ENCODE peak calls at places on chromosome 20, in eight cellular contexts. C, A, V, T, M, D, R and Q are unnamed samples. For H3K36me3, the result is how much of the 10 kb centered on the place peaks cover.

GRCh38 chr20:60694763-60695162 is 557.3 kb upstream of the CDH4 start:
- DNase-seq in C (no peak), A (peak), V (no peak), T (no peak), M (no peak), D (no peak), R (no peak), Q (no peak)

GRCh38 chr20:54543369-54543768 is 68.0 kb downstream of the DOK5 start:
- DNase-seq in C (no peak), A (no peak), V (no peak), T (no peak), M (no peak), D (no peak), R (no peak), Q (no peak)

GRCh38 chr20:11564491-11564890 is 353.2 kb upstream of the BTBD3 start:
- DNase-seq in C (no peak), A (no peak), V (no peak), T (no peak), M (no peak), D (no peak), R (no peak), Q (no peak)

GRCh38 chr20:46998497-46999190 is 104.0 kb downstream of the EYA2 start:
- DNase-seq in C (no peak), A (no peak), V (no peak), T (no peak), M (no peak), D (no peak), R (no peak), Q (peak)

GRCh38 chr20:6142348-6142993 is 19.6 kb upstream of the FERMT1 start:
- DNase-seq in C (no peak), A (peak), V (peak), T (peak), M (no peak), D (no peak), R (peak), Q (peak)

GRCh38 chr20:57087102-57087501 is 179.3 kb downstream of the BMP7 start:
- DNase-seq in C (no peak), A (no peak), V (no peak), T (no peak), M (no peak), D (no peak), R (no peak), Q (no peak)

GRCh38 chr20:62489186-62489939 is 13.6 kb upstream of the GATA5 start:
- DNase-seq in C (no peak), A (no peak), V (no peak), T (peak), M (peak), D (no peak), R (no peak), Q (no peak)

GRCh38 chr20:16947346-16947943 is 199.3 kb downstream of the OTOR start:
- DNase-seq in C (no peak), A (no peak), V (no peak), T (no peak), M (no peak), D (no peak), R (no peak), Q (no peak)

GRCh38 chr20:63025534-63026331 is 19.0 kb upstream of the BHLHE23 start:
- DNase-seq in C (peak), A (no peak), V (peak), T (no peak), M (peak), D (no peak), R (no peak), Q (peak)

GRCh38 chr20:1830240-1830639 is 65.0 kb upstream of the SIRPA start:
- DNase-seq in C (no peak), A (peak), V (peak), T (peak), M (no peak), D (peak), R (no peak), Q (peak)

GRCh38 chr20:52761867-52762266 is 210.3 kb upstream of the TSHZ2 start:
- DNase-seq in C (no peak), A (no peak), V (no peak), T (no peak), M (no peak), D (no peak), R (no peak), Q (no peak)

GRCh38 chr20:46592580-46593362 is 42.3 kb upstream of the OCSTAMP start:
- DNase-seq in C (no peak), A (no peak), V (no peak), T (no peak), M (no peak), D (no peak), R (no peak), Q (no peak)

GRCh38 chr20:11890331-11891080 is 27.2 kb upstream of the BTBD3 start:
- DNase-seq in C (peak), A (peak), V (peak), T (peak), M (peak), D (peak), R (peak), Q (peak)

GRCh38 chr20:53055668-53056067 is 83.5 kb downstream of the TSHZ2 start:
- DNase-seq in C (no peak), A (no peak), V (no peak), T (no peak), M (no peak), D (no peak), R (no peak), Q (no peak)

GRCh38 chr20:62876826-62877728 is 15.5 kb upstream of the TCFL5 start:
- DNase-seq in C (no peak), A (peak), V (no peak), T (peak), M (no peak), D (peak), R (peak), Q (peak)

DNA sequence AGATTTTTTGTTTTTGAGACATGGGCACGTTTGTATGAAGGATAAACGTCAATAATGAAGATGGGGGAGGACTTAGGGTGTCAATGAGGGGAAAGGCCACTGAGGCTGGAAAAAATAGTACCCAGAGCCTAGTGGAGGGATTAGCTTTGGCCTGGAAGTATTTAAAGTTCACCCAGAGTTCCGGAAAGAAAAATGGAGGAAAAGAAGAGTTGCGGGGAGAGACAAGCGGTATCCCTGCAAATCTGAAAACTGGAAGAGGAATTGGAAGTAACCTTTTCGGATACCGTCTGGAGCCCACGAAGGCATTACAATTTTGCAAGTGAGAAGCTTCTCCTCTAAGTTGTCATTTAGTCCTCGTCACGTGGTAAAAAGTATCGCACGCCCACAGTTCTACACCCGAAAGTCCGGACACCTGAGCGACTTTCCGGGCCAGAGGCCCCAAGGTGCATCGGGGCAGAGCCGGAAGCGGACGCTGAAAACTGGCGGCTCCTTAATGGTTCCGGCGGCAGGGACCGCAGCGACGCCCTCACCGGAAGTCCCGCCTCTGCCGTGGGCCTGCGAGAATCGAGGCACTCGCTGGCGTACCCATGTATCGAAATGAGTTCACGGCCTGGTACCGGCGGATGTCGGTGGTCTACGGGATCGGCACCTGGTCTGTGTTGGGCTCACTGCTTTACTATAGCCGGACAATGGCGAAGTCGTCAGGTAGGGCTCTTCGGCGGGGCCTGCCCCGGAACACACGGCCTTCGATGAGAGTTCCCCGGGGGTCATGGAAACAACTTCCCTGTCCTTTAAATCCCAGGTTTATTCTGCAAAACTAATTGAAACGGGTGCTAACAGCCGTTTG is at the start of gene SMIM26:
- DNase-seq in C (peak), A (peak), V (peak), T (peak), M (peak), D (peak), R (peak), Q (peak)
- TF ChIP-seq CTCF in C (no peak), A (no peak), V (no peak), T (no peak), M (no peak), D (no peak), R (no peak), Q (no peak)

GRCh38 chr20:49948178-49948577 is 12.0 kb downstream of the RNF114 start:
- DNase-seq in C (no peak), A (no peak), V (no peak), T (no peak), M (no peak), D (no peak), R (no peak), Q (no peak)
- H3K36me3 ChIP-seq in C (half or more), A (under half), V (half or more), T (half or more), M (half or more), D (under half), R (under half), Q (half or more)

GRCh38 chr20:33299111-33299603 is 16.1 kb downstream of the BPIFB1 start:
- DNase-seq in C (peak), A (peak), V (peak), T (peak), M (peak), D (peak), R (peak), Q (peak)
- TF ChIP-seq CTCF in C (peak), A (peak), V (peak), T (peak), M (peak), D (peak), R (peak), Q (peak)

GRCh38 chr20:35541783-35542662 is at the start of gene ERGIC3:
- DNase-seq in C (peak), A (peak), V (peak), T (peak), M (peak), D (peak), R (peak), Q (peak)
- H3K36me3 ChIP-seq in C (under half), A (under half), V (under half), T (under half), M (under half), D (under half), R (under half), Q (under half)

GRCh38 chr20:51562027-51562333 is 19.5 kb upstream of the NFATC2 start:
- DNase-seq in C (no peak), A (peak), V (peak), T (no peak), M (no peak), D (no peak), R (peak), Q (no peak)

GRCh38 chr20:51560550-51561307 is 18.2 kb upstream of the NFATC2 start:
- DNase-seq in C (no peak), A (no peak), V (no peak), T (no peak), M (no peak), D (no peak), R (no peak), Q (no peak)

GRCh38 chr20:51563597-51564332 is 21.2 kb upstream of the NFATC2 start:
- DNase-seq in C (peak), A (peak), V (peak), T (peak), M (peak), D (peak), R (peak), Q (peak)

GRCh38 chr20:51563141-51563596 is 20.6 kb upstream of the NFATC2 start:
- DNase-seq in C (no peak), A (no peak), V (no peak), T (no peak), M (no peak), D (no peak), R (no peak), Q (no peak)

DNA sequence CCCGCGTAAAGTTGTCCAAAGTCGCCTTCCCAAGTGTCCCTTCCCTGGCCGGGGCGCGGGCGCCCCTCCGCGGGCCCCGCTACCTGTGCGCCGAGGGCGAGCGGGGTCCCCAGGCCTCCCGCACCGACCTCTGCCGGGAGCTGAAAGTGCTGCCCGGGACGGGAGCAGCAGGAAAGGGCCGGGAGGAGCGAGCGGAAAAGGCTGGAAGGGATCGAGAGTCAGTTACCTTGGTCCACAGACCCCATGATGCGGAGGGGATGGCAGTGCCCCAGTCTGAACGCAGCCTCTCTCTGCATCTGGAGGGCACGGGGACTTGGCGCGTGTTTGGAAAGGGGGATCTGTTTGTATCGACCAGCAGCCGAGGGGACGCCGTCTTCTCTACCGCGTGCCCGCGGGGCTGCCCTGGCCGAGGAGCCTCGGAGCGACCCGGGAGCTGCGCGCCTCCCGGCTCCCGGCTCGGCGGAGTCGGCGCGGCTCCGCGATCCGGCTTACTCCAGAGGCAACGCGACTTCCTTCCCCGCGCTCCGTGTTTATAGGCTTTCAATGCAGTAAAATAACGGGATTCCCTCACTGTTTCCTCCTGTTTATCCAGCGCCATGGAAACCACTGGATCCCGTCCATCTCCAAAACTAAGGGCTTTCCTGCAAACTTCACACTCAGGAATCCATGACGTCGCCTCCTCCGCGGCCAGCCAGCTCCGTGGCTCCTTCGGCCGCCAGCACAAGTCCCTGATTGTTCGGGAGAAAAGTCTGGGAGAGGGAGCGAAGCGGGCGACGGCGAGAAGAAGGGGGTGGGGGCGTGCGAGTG is 20.0 kb upstream of the NFATC2 start:
- DNase-seq in C (peak), A (peak), V (peak), T (peak), M (peak), D (peak), R (peak), Q (peak)
- TF ChIP-seq CTCF in C (peak), A (no peak), V (peak), T (no peak), M (no peak), D (no peak), R (no peak), Q (peak)

GRCh38 chr20:25439328-25439727 is 31.9 kb downstream of the GINS1 start:
- DNase-seq in C (no peak), A (no peak), V (no peak), T (no peak), M (no peak), D (no peak), R (no peak), Q (no peak)
- H3K36me3 ChIP-seq in C (under half), A (under half), V (under half), T (under half), M (under half), D (under half), R (under half), Q (under half)

GRCh38 chr20:8664778-8665177 is 404.1 kb upstream of the PLCB4 start:
- DNase-seq in C (no peak), A (no peak), V (no peak), T (no peak), M (no peak), D (no peak), R (no peak), Q (no peak)
- TF ChIP-seq CTCF in C (no peak), A (no peak), V (peak), T (no peak), M (no peak), D (no peak), R (no peak), Q (no peak)

DNA sequence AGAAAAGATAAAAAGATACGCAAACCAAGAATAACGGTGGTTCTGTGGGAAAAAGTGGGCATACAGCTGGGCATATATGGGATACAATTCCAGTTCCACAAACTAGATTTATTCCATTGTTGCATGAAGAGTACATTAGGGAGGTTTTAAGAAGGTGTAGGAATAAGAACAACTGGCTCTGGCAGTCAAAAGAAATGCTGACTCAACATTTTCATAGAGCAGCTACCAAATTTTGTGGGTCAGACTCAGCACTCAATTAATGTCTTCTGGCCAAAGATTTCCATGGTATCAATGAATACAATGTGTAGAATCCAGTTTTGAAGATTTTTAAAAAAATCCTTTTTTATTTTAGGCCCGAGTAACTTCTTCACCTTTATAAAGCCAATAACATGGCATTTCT is 40.2 kb downstream of the TP53INP2 start:
- DNase-seq in C (no peak), A (no peak), V (no peak), T (no peak), M (no peak), D (no peak), R (no peak), Q (no peak)
- H3K36me3 ChIP-seq in C (half or more), A (under half), V (half or more), T (half or more), M (half or more), D (under half), R (under half), Q (under half)

DNA sequence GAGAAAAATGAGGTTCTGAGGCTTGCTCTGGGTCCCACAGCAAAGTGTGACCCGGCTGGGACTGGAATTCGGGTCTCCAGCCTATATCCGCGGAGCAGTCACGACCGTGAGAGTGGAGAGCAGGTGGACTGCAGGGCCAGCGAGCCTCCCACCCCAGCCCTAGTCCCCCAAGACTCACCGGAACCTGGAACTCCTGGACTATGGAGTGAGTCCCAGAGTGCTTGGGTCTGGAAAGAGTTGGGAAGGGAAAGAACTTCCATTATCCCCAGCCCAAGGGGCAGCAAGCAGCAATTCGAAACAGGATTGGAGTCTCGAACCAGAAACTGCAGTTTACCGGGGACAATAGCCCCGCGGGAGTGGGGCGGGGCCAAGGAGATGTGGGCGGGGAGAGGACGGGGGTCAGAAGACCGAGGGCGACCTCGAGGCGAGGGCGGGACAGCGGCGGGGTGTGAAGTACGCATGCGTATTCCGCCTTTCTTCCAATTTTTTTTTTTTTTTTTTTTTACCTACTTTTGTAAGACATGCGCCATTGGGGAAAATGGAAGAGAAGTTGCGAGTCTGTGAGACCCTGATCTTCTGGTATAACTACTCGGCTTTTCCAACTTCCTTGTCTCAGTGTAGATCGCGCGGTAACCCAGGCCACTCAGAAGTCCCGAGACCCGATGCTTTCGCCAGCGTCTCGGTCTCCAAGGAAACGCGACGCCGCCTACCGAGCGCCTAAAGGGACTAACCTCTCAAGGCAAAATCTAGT is at the start of gene C20orf96:
- DNase-seq in C (peak), A (peak), V (peak), T (peak), M (peak), D (peak), R (peak), Q (peak)
- TF ChIP-seq CTCF in C (peak), A (peak), V (peak), T (peak), M (peak), D (peak), R (peak), Q (peak)

DNA sequence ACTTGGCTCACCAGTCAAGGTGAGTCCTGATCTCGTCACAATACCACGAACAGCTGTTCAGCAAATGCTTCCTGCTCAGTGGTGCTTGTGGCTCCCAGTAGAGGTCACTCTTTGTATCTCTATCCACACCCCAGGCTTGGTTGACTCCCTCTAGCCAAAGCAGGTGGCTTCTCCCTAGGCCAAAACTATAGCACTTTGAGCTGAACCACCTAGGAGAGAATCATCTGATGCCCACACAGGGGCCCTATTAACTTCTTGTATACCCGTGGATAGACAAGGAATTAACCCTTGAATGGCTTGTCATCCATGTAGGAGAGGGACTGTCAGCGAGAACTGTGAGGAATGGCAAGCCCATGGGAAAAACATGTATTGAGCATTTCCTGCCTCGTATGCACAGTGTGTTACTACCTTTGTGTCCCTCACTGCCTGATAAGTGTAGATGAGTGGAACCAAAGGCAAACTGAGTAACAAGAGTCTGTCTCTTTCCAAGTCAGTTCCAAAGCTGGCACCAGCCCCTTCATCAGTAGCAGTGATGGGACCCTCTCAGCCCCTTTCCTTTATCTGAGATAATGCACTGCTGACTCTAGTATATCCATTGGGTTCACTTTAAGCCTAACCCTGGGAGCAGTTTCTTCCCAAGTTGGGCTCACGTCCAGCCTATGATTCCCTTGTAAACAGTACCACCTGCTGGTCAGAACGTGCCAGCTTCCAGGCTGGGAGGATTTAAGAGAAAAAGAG is 42.5 kb downstream of the EIF2S2 start:
- DNase-seq in C (peak), A (peak), V (peak), T (peak), M (peak), D (peak), R (peak), Q (peak)
- H3K36me3 ChIP-seq in C (half or more), A (under half), V (under half), T (under half), M (under half), D (under half), R (under half), Q (under half)